ENCODE peak calls at places on chromosomes 13 and 19, in six cellular contexts. C, Q, Z, B, Y and K are unnamed samples.

GRCh38 chr13:26247011-26247410 is 6.9 kb upstream of the CDK8 start:
- DNase-seq in C (no peak), Q (no peak), Z (no peak), B (no peak), Y (no peak), K (no peak)

GRCh38 chr13:113656831-113657671 is 947 bp downstream of the ATP4B start:
- DNase-seq in C (no peak), Q (no peak), Z (no peak), B (no peak), Y (no peak), K (no peak)

GRCh38 chr13:100473087-100473486 is 115.5 kb downstream of the GGACT start:
- DNase-seq in C (no peak), Q (no peak), Z (peak), B (no peak), Y (no peak), K (no peak)

GRCh38 chr19:1146418-1146711 is 27.7 kb downstream of the SBNO2 start:
- DNase-seq in C (no peak), Q (no peak), Z (no peak), B (no peak), Y (no peak), K (no peak)

GRCh38 chr13:19810151-19810550 is 27.4 kb upstream of the PSPC1 start:
- DNase-seq in C (no peak), Q (no peak), Z (no peak), B (no peak), Y (no peak), K (peak)

GRCh38 chr19:46999377-46999776 is 20.3 kb upstream of the NPAS1 start:
- DNase-seq in C (no peak), Q (no peak), Z (no peak), B (no peak), Y (no peak), K (no peak)

GRCh38 chr19:11873762-11874161 is 13.8 kb upstream of the ZNF69 start:
- DNase-seq in C (no peak), Q (no peak), Z (no peak), B (no peak), Y (no peak), K (no peak)

GRCh38 chr13:39952244-39953233 is 297.1 kb downstream of the COG6 start:
- DNase-seq in C (peak), Q (no peak), Z (no peak), B (peak), Y (no peak), K (no peak)

GRCh38 chr19:679418-680286 is 3.5 kb downstream of the FSTL3 start:
- DNase-seq in C (peak), Q (peak), Z (no peak), B (peak), Y (no peak), K (peak)

GRCh38 chr19:58001895-58002369 is 688 bp downstream of the ZNF606 start:
- DNase-seq in C (peak), Q (no peak), Z (no peak), B (peak), Y (no peak), K (no peak)

GRCh38 chr19:45508931-45509691 is 1.8 kb downstream of the VASP start:
- DNase-seq in C (peak), Q (peak), Z (peak), B (peak), Y (no peak), K (peak)

GRCh38 chr13:75796825-75797224 is 160.7 kb downstream of the LMO7 start:
- DNase-seq in C (no peak), Q (no peak), Z (no peak), B (no peak), Y (no peak), K (no peak)
- H3K14ac ChIP-seq in C (no peak), Q (no peak), Z (no peak), B (no peak), Y (no peak), K (no peak)

GRCh38 chr13:104024416-104025170 is 958.4 kb upstream of the SLC10A2 start:
- DNase-seq in C (peak), Q (no peak), Z (no peak), B (peak), Y (no peak), K (no peak)

GRCh38 chr13:104021806-104022397 is 955.7 kb upstream of the SLC10A2 start:
- DNase-seq in C (no peak), Q (no peak), Z (no peak), B (no peak), Y (no peak), K (no peak)

GRCh38 chr13:104025303-104025702 is 959.1 kb upstream of the SLC10A2 start:
- DNase-seq in C (no peak), Q (no peak), Z (no peak), B (no peak), Y (no peak), K (no peak)
- H3K14ac ChIP-seq in C (no peak), Q (no peak), Z (no peak), B (no peak), Y (no peak), K (no peak)

GRCh38 chr19:40393894-40394815 is 4.2 kb upstream of the HIPK4 start:
- DNase-seq in C (no peak), Q (no peak), Z (no peak), B (no peak), Y (no peak), K (no peak)
- H3K14ac ChIP-seq in C (no peak), Q (no peak), Z (no peak), B (no peak), Y (no peak), K (no peak)

GRCh38 chr19:41456342-41456918 is 13.5 kb downstream of the ERICH4 start:
- DNase-seq in C (peak), Q (no peak), Z (no peak), B (peak), Y (no peak), K (no peak)

GRCh38 chr19:41462497-41462896 is 19.5 kb downstream of the ERICH4 start:
- DNase-seq in C (no peak), Q (no peak), Z (no peak), B (no peak), Y (no peak), K (no peak)

GRCh38 chr19:41452584-41453275 is 9.8 kb downstream of the ERICH4 start:
- DNase-seq in C (no peak), Q (no peak), Z (no peak), B (no peak), Y (no peak), K (no peak)

GRCh38 chr19:41457241-41457640 is 14.3 kb downstream of the ERICH4 start:
- DNase-seq in C (no peak), Q (no peak), Z (no peak), B (no peak), Y (no peak), K (no peak)
- H3K14ac ChIP-seq in C (no peak), Q (no peak), Z (no peak), B (no peak), Y (no peak), K (no peak)

DNA sequence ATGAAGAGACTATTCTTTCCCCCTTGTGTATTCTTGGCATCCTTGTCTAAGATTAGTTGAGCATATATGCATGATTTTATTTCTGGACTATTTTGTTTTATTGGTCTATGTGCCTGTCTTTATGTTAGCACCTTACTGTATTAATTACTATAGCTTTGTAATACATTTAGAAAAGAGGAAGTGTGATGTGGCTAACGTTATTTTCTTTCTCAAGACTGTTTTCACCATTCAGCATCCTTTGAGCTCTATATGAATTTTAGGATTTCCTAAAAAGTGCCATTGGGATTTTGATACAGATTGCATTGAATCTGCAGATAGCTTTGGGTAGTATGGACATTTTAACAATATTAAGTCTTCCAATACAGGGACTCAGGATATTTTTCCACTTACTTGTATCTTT is 37.5 kb upstream of the PCDH20 start:
- DNase-seq in C (no peak), Q (no peak), Z (no peak), B (no peak), Y (no peak), K (no peak)
- H3K14ac ChIP-seq in C (no peak), Q (no peak), Z (no peak), B (no peak), Y (no peak), K (no peak)

DNA sequence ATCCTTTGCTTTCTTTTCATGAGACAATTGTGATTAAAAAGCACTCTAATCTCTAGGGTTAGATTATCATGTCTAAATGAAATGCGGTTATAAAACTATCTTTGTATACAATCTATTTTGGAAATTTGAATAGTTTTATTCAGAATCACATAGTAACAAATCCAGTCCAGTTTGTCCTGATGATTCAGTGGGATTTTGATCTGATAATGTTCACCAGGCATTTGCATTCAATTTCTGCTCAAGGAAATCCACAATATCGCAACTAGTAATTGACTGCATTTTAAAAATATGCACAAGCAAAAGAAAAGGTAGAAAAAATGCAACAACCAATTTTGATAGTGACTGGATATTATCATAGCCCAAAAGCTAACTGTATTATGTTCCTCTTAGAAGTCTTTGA is 63.8 kb downstream of the ITGBL1 start:
- DNase-seq in C (no peak), Q (no peak), Z (no peak), B (no peak), Y (no peak), K (peak)
- H3K14ac ChIP-seq in C (no peak), Q (no peak), Z (no peak), B (no peak), Y (no peak), K (no peak)